ENCODE peak calls at places on chromosomes 3 and 15, in six cellular contexts. One of them, this sample, is unnamed.

GRCh38 chr3:53702776-53703175 is 143.4 kb downstream of the CHDH start:
- DNase-seq in AG09309: no peak
- DNase-seq in lower lobe of right lung: no peak
- DNase-seq in fibroblast of pulmonary artery: no peak
- DNase-seq in dorsolateral prefrontal cortex: no peak
- DNase-seq in AG04449: no peak
- DNase-seq in this sample: no peak

GRCh38 chr3:128296469-128297251 is 143.4 kb downstream of the EEFSEC start:
- DNase-seq in AG09309: no peak
- DNase-seq in AG04449: no peak
- DNase-seq in lower lobe of right lung: no peak
- DNase-seq in dorsolateral prefrontal cortex: no peak
- DNase-seq in fibroblast of pulmonary artery: no peak
- DNase-seq in this sample: no peak

GRCh38 chr3:100099621-100100020 is 14.7 kb downstream of the FILIP1L start:
- DNase-seq in AG04449: no peak
- DNase-seq in AG09309: no peak
- DNase-seq in lower lobe of right lung: no peak
- DNase-seq in fibroblast of pulmonary artery: no peak
- DNase-seq in dorsolateral prefrontal cortex: no peak
- DNase-seq in this sample: no peak

GRCh38 chr3:73759290-73759689 is 134.5 kb upstream of the PDZRN3 start:
- DNase-seq in fibroblast of pulmonary artery: no peak
- DNase-seq in dorsolateral prefrontal cortex: no peak
- DNase-seq in AG09309: no peak
- DNase-seq in lower lobe of right lung: no peak
- DNase-seq in AG04449: no peak
- DNase-seq in this sample: no peak

GRCh38 chr3:70108072-70108471 is 108.5 kb downstream of the SAMMSON start:
- DNase-seq in dorsolateral prefrontal cortex: no peak
- DNase-seq in lower lobe of right lung: peak
- DNase-seq in AG09309: no peak
- DNase-seq in AG04449: no peak
- DNase-seq in fibroblast of pulmonary artery: peak
- DNase-seq in this sample: peak

GRCh38 chr3:116037954-116038911 is 407.1 kb downstream of the LSAMP start:
- DNase-seq in AG04449: no peak
- DNase-seq in lower lobe of right lung: no peak
- DNase-seq in AG09309: no peak
- DNase-seq in dorsolateral prefrontal cortex: no peak
- DNase-seq in fibroblast of pulmonary artery: peak
- DNase-seq in this sample: no peak

GRCh38 chr15:82575335-82575734 is 35.1 kb upstream of the RPS17 start:
- DNase-seq in lower lobe of right lung: no peak
- DNase-seq in fibroblast of pulmonary artery: no peak
- DNase-seq in dorsolateral prefrontal cortex: no peak
- DNase-seq in AG04449: no peak
- DNase-seq in AG09309: no peak
- DNase-seq in this sample: no peak

GRCh38 chr15:56040081-56041035 is 46.9 kb upstream of the NEDD4 start:
- DNase-seq in AG04449: peak
- DNase-seq in AG09309: peak
- DNase-seq in fibroblast of pulmonary artery: peak
- DNase-seq in lower lobe of right lung: peak
- DNase-seq in dorsolateral prefrontal cortex: no peak
- DNase-seq in this sample: peak

GRCh38 chr3:52194541-52195296 is 3.2 kb upstream of the ALAS1 start:
- DNase-seq in fibroblast of pulmonary artery: peak
- DNase-seq in dorsolateral prefrontal cortex: no peak
- DNase-seq in AG04449: no peak
- DNase-seq in lower lobe of right lung: peak
- DNase-seq in AG09309: no peak
- DNase-seq in this sample: no peak

GRCh38 chr3:61562810-61563613 is 1.6 kb downstream of the PTPRG start:
- DNase-seq in lower lobe of right lung: peak
- DNase-seq in AG09309: no peak
- DNase-seq in AG04449: no peak
- DNase-seq in dorsolateral prefrontal cortex: no peak
- DNase-seq in fibroblast of pulmonary artery: peak
- DNase-seq in this sample: no peak

GRCh38 chr15:66573719-66574641 is 8.2 kb upstream of the LCTL start:
- DNase-seq in AG09309: peak
- DNase-seq in fibroblast of pulmonary artery: peak
- DNase-seq in lower lobe of right lung: no peak
- DNase-seq in AG04449: peak
- DNase-seq in dorsolateral prefrontal cortex: no peak
- DNase-seq in this sample: peak

GRCh38 chr15:77567202-77567601 is 65.5 kb downstream of the LINGO1 start:
- DNase-seq in dorsolateral prefrontal cortex: no peak
- DNase-seq in AG09309: no peak
- DNase-seq in lower lobe of right lung: no peak
- DNase-seq in AG04449: no peak
- DNase-seq in fibroblast of pulmonary artery: no peak
- DNase-seq in this sample: no peak

GRCh38 chr15:52780172-52780980 is 9.8 kb downstream of the ONECUT1 start:
- DNase-seq in fibroblast of pulmonary artery: peak
- DNase-seq in AG04449: no peak
- DNase-seq in lower lobe of right lung: peak
- DNase-seq in dorsolateral prefrontal cortex: peak
- DNase-seq in AG09309: peak
- DNase-seq in this sample: peak

GRCh38 chr15:69861331-69862171 is 236.2 kb downstream of the TLE3 start:
- DNase-seq in fibroblast of pulmonary artery: peak
- DNase-seq in lower lobe of right lung: no peak
- DNase-seq in AG04449: no peak
- DNase-seq in dorsolateral prefrontal cortex: no peak
- DNase-seq in AG09309: no peak
- DNase-seq in this sample: no peak

GRCh38 chr15:85414495-85414894 is 34.1 kb downstream of the AKAP13 start:
- DNase-seq in AG04449: no peak
- DNase-seq in dorsolateral prefrontal cortex: no peak
- DNase-seq in lower lobe of right lung: no peak
- DNase-seq in fibroblast of pulmonary artery: peak
- DNase-seq in AG09309: no peak
- DNase-seq in this sample: no peak

DNA sequence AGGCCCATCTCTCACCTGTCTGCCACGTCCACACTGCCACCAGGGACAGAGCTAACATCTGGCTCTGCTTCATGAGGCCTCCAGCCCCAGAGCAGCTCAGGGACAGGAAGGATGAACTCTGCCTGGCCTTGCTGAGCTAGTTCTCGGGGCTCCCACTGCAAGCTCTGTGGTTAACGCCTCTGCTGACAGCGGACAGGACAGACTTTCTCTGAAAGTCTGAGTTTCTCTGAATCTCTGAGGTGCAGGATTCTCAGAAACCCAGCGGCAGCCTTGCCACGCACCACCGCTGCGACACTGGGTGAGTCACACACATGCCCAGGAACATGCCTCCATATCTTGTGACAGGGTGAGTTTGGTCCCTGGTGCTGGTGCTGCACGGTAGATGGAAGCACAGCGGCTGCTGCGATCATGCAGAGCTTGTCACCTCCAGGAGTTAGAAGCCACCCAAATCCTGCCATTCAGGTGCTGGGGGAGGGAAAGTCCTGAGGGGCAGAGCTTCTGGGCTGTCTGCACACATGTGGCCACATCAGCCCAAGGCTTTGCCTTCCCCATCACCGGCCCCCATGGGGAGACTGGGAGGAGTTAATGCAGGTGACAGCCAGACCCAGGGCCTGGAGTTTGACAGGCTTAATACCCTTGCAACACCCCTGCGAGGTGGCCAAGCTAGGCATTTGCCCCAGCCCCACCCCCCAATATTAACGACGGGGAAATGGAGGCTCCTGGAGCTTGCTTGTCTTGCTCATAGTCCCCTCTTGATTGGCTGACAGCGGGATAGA is 267.0 kb downstream of the PLCL2 start:
- DNase-seq in AG09309: no peak
- DNase-seq in fibroblast of pulmonary artery: no peak
- DNase-seq in AG04449: no peak
- DNase-seq in lower lobe of right lung: no peak
- DNase-seq in dorsolateral prefrontal cortex: no peak
- DNase-seq in this sample: no peak
- H3K4me3 ChIP-seq in AG09309: no peak
- H3K4me3 ChIP-seq in fibroblast of pulmonary artery: no peak
- H3K4me3 ChIP-seq in AG04449: no peak
- H3K4me3 ChIP-seq in lower lobe of right lung: no peak
- H3K4me3 ChIP-seq in dorsolateral prefrontal cortex: no peak
- H3K4me3 ChIP-seq in this sample: no peak

DNA sequence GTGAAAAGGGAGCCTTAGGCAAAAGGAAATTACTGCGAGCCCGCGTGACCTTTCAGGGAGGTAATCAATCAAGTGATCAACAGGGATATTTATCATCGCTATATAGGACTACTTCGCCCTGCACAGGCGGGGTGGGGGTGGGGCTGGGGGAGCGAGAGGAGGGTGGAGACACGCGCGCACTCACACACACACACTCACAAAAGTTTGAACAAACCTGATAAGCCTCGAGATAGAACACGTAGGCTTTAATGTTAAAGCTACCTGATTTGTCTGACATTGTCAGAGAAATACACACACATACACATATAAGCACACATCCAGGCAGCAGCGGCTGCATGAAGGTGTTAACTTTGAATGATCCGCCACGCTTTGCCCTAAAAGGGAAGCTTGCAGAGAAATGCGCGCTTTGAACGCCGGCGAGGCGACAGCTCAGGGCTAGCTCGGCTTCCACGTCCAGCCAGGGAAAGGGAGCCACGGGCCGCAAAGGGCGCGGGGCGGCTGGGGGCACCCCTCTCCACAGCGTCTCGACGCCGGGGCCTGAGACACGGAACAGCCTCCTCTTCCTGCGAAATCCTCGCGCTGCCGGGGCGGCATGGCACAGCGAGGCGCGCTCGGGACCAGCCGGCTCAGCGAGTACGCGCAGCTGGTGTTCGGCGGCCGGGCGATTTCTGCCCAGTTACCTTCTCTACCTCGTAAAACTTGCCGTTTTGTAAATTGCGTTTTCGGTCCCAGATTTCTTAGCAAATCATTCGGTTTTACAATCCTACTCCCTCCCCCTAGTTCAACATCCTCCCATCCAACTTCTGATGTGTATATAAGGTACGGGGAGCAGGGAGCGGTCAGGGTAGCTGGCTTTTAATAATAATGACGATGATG is 4.8 kb upstream of the MECOM start:
- DNase-seq in fibroblast of pulmonary artery: peak
- DNase-seq in AG09309: no peak
- DNase-seq in dorsolateral prefrontal cortex: no peak
- DNase-seq in AG04449: no peak
- DNase-seq in lower lobe of right lung: peak
- DNase-seq in this sample: no peak
- H3K4me3 ChIP-seq in fibroblast of pulmonary artery: peak
- H3K4me3 ChIP-seq in AG09309: peak
- H3K4me3 ChIP-seq in dorsolateral prefrontal cortex: peak
- H3K4me3 ChIP-seq in AG04449: peak
- H3K4me3 ChIP-seq in lower lobe of right lung: peak
- H3K4me3 ChIP-seq in this sample: no peak

GRCh38 chr3:188387921-188388320 is 234.0 kb downstream of the LPP start:
- DNase-seq in dorsolateral prefrontal cortex: no peak
- DNase-seq in fibroblast of pulmonary artery: no peak
- DNase-seq in lower lobe of right lung: no peak
- DNase-seq in AG09309: no peak
- DNase-seq in AG04449: no peak
- DNase-seq in this sample: no peak

GRCh38 chr3:188390347-188390718 is 236.4 kb downstream of the LPP start:
- DNase-seq in lower lobe of right lung: no peak
- DNase-seq in AG09309: no peak
- DNase-seq in AG04449: no peak
- DNase-seq in dorsolateral prefrontal cortex: no peak
- DNase-seq in fibroblast of pulmonary artery: no peak
- DNase-seq in this sample: no peak

GRCh38 chr3:188389711-188390346 is 235.9 kb downstream of the LPP start:
- DNase-seq in AG09309: no peak
- DNase-seq in fibroblast of pulmonary artery: no peak
- DNase-seq in AG04449: no peak
- DNase-seq in dorsolateral prefrontal cortex: no peak
- DNase-seq in lower lobe of right lung: no peak
- DNase-seq in this sample: no peak

GRCh38 chr3:188391597-188391996 is 237.6 kb downstream of the LPP start:
- DNase-seq in lower lobe of right lung: no peak
- DNase-seq in fibroblast of pulmonary artery: no peak
- DNase-seq in AG09309: no peak
- DNase-seq in AG04449: no peak
- DNase-seq in dorsolateral prefrontal cortex: no peak
- DNase-seq in this sample: no peak

DNA sequence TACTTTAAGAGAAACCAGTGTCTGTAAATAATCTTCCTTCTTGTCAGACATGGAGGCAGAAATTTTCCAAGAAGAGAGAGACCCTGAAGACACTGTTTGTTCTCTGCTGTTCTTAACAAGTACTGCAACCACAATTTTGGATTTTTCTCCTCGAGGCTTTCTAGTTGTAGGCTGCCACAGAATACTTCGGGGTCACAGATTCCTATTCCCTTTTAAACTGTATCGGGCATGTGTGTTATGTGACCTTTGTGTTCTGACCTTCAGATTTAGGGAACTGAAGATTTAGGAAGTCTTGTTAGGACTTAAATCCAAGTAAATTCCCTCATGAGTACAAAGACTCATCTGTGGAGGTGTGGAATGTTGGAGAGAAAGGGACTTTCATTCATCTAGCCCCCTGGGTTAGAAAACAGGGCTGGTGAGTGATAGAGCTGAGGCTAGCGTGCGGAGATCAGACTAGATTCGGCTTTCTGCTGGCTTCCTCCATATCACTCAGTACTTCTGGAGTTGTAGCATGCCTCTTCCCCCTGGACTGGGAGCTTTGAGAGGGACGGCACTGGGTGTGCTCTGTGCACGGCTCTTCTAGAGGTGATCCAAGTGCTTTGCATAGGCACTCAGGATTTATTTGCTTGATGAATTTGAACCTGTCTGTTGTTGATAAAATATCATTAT is 237.0 kb downstream of the LPP start:
- DNase-seq in lower lobe of right lung: no peak
- DNase-seq in AG09309: no peak
- DNase-seq in dorsolateral prefrontal cortex: no peak
- DNase-seq in fibroblast of pulmonary artery: peak
- DNase-seq in AG04449: no peak
- DNase-seq in this sample: no peak
- H3K4me3 ChIP-seq in lower lobe of right lung: no peak
- H3K4me3 ChIP-seq in AG09309: no peak
- H3K4me3 ChIP-seq in dorsolateral prefrontal cortex: no peak
- H3K4me3 ChIP-seq in fibroblast of pulmonary artery: no peak
- H3K4me3 ChIP-seq in AG04449: no peak
- H3K4me3 ChIP-seq in this sample: no peak

DNA sequence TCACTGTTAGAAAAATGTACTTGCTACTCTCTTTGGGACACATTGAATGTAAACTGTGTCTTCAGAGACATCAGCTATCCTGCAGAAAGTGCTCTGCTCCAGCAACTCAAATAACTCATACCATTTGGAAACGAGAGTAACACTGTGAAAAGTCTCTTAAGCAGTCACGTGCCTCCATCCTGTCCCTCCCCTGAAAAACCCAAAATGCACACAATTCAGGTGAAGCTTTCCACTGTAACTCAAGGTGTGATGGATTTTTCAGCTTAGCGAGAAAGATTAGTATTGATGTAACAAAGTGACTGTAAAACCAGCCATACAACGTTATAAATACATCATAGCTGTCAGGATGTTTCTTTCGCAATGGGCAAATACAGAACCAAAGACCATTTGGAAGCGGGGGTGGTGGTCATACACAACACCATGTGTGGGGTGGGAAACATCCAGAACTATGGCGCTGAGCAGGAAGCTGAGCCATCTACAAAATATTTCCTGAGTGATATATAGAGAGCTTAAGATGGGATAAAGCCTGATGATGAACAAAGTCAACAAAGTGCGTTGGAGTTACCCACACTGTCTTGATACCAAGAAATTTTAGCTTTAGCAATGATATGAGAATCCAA is 332.3 kb downstream of the FOXP1 start:
- DNase-seq in fibroblast of pulmonary artery: peak
- DNase-seq in AG04449: peak
- DNase-seq in lower lobe of right lung: no peak
- DNase-seq in AG09309: peak
- DNase-seq in dorsolateral prefrontal cortex: no peak
- DNase-seq in this sample: peak
- H3K4me3 ChIP-seq in fibroblast of pulmonary artery: no peak
- H3K4me3 ChIP-seq in AG04449: no peak
- H3K4me3 ChIP-seq in lower lobe of right lung: no peak
- H3K4me3 ChIP-seq in AG09309: no peak
- H3K4me3 ChIP-seq in dorsolateral prefrontal cortex: no peak
- H3K4me3 ChIP-seq in this sample: no peak